ENCODE peak calls at places on chromosomes 3 and 15, in seven cellular contexts. O is heart right ventricle, G is A673, I is PC-9, V is mucosa of descending colon, Z is GM06990, L is heart left ventricle. Y is an unnamed sample.

GRCh38 chr3:141231923-141232861 is 567 bp downstream of the PXYLP1 start:
- DNase-seq in G (peak), V (peak), I (peak), L (peak), Z (peak), O (no peak), Y (peak)

GRCh38 chr15:75161106-75161505 is 40.6 kb upstream of the C15orf39 start:
- DNase-seq in L (no peak), V (no peak), I (no peak), G (no peak), O (no peak), Z (no peak), Y (no peak)

GRCh38 chr3:131543714-131544113 is 40.9 kb upstream of the MRPL3 start:
- DNase-seq in O (peak), G (peak), L (peak), I (peak), Z (no peak), V (peak), Y (no peak)

GRCh38 chr3:188772886-188773285 is 398.9 kb upstream of the TPRG1 start:
- DNase-seq in O (no peak), I (no peak), L (no peak), Z (no peak), V (no peak), G (no peak), Y (no peak)

GRCh38 chr3:16243706-16244490 is 20.8 kb downstream of the DPH3 start:
- DNase-seq in Z (no peak), O (peak), G (peak), L (peak), I (peak), V (no peak), Y (no peak)

GRCh38 chr3:155424041-155424605 is 130.6 kb upstream of the STRIT1 start:
- DNase-seq in O (no peak), G (no peak), I (peak), V (no peak), Z (no peak), L (no peak), Y (no peak)

GRCh38 chr3:189276481-189277190 is 104.9 kb downstream of the TPRG1 start:
- DNase-seq in L (peak), V (no peak), G (peak), I (peak), O (peak), Z (peak), Y (peak)

GRCh38 chr3:130242850-130243569 is 102.5 kb upstream of the COL6A5 start:
- DNase-seq in I (peak), L (no peak), G (peak), V (no peak), Z (no peak), O (no peak), Y (peak)

GRCh38 chr3:70090322-70090913 is 90.9 kb downstream of the SAMMSON start:
- DNase-seq in I (no peak), V (no peak), L (no peak), Z (no peak), O (no peak), G (peak), Y (peak)

GRCh38 chr3:21140785-21141184 is 610.2 kb downstream of the ZNF385D start:
- DNase-seq in L (no peak), I (no peak), V (no peak), G (no peak), Z (no peak), O (no peak), Y (no peak)

GRCh38 chr3:128863560-128863959 is 15.9 kb upstream of the ACAD9 start:
- DNase-seq in Z (no peak), O (no peak), V (no peak), G (no peak), L (no peak), I (no peak), Y (no peak)

GRCh38 chr3:143482106-143483088 is 362.8 kb downstream of the CHST2 start:
- DNase-seq in I (no peak), Z (no peak), V (no peak), O (no peak), L (no peak), G (no peak), Y (peak)

GRCh38 chr3:135412475-135412874 is 553.1 kb upstream of the PPP2R3A start:
- DNase-seq in L (no peak), I (no peak), G (no peak), O (no peak), V (no peak), Z (no peak), Y (no peak)

GRCh38 chr3:52216585-52217408 is 8.6 kb downstream of the TLR9 start:
- DNase-seq in Z (no peak), I (peak), G (no peak), V (peak), L (peak), O (peak), Y (no peak)

GRCh38 chr15:33064878-33065277 is 129.6 kb downstream of the FMN1 start:
- DNase-seq in I (peak), G (no peak), V (no peak), L (no peak), Z (no peak), O (no peak), Y (no peak)

GRCh38 chr3:139756529-139757103 is 78.8 kb upstream of the NMNAT3 start:
- DNase-seq in O (no peak), I (no peak), Z (no peak), G (no peak), V (no peak), L (no peak), Y (no peak)

GRCh38 chr15:67130166-67130565 is 64.8 kb downstream of the SMAD3 start:
- DNase-seq in L (no peak), O (no peak), V (no peak), Z (no peak), G (no peak), I (no peak), Y (no peak)

GRCh38 chr3:29344154-29344553 is 63.3 kb downstream of the RBMS3 start:
- DNase-seq in O (no peak), I (no peak), Z (no peak), V (no peak), L (no peak), G (no peak), Y (no peak)

GRCh38 chr3:100928638-100929428 is 64.4 kb downstream of the ABI3BP start:
- DNase-seq in I (no peak), Z (no peak), G (no peak), L (no peak), O (peak), V (no peak), Y (no peak)

GRCh38 chr15:45611305-45611704 is 23.5 kb upstream of the SQOR start:
- DNase-seq in Z (no peak), G (peak), V (no peak), O (no peak), I (no peak), L (no peak), Y (peak)
- TF ChIP-seq CTCF in Z (peak), G (peak), V (no peak), O (peak), I (peak), L (peak), Y (peak)

GRCh38 chr15:40451497-40452158 is 10.9 kb downstream of the BAHD1 start:
- DNase-seq in V (no peak), I (no peak), L (no peak), G (no peak), Z (no peak), O (no peak), Y (no peak)
- H3K4me3 ChIP-seq in V (no peak), I (no peak), L (no peak), G (no peak), Z (no peak), O (no peak), Y (no peak)

DNA sequence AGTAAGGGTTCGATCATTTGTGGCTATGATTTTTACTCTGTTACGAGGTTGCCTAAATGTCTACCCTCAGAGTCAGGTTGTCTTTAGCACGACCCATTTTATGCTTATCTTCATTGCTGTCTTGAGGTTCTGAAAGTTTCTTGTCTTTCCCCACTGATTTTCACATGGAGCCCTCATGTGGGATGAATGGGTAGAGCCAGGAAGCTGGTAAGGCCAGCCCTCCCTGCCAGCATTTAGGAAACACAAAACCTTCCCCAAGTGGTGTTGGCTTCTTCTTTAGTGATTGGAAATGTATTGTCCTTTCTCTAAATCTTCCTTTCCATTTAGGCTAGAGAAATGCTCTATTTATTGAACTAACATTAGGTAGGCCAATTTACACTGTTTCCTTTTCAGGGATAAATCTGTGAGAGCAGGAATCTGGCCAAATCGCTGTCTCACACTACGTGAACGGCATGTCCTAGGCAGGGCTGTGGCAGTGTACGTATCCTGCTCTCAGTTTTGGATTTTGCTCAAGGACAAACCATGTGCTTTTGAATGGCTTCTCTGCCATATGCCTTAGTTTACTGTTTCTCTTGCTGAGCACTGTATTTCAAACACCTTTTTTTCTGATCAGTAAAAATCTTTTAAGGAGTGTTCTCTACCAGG is 43.7 kb downstream of the MYZAP start:
- DNase-seq in L (peak), I (no peak), Z (no peak), G (no peak), V (no peak), O (peak), Y (no peak)
- TF ChIP-seq CTCF in L (no peak), I (no peak), Z (no peak), G (no peak), V (no peak), O (no peak), Y (no peak)

GRCh38 chr3:125110016-125110875 is 54.4 kb upstream of the HEG1 start:
- DNase-seq in I (peak), O (no peak), V (no peak), L (no peak), G (no peak), Z (no peak), Y (peak)
- H3K4me3 ChIP-seq in I (no peak), O (no peak), V (no peak), L (no peak), G (no peak), Z (no peak), Y (peak)

DNA sequence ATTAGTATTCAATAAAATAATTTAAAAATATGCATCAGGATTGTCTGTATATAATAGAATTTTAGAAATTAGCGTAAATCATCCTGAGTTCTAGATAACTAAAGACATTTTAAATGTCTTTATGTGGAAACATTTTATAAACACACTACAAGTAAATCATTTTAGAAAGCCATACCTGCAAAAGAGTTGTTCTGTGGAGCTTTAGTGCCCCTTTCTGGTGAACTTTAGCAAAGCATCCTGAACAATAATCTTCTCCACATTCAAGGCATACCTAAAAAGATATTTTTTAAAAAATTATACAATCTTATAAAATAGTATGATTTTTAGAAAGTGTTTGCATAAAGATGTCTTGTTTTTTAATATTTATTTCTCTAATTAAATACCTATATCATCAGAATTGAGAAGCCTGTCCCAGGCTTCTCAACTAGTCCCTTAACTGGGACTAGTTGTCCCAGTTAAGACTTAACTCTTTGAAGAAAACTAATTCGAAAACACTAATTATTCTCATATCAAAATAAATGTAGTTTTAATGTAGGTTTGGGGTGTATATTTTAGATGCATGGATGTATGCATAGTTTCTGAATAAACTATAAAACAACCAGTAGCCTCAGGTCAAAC is 29.7 kb downstream of the ZBBX start:
- DNase-seq in I (peak), V (no peak), L (no peak), O (no peak), G (peak), Z (peak), Y (peak)
- TF ChIP-seq CTCF in I (peak), V (no peak), L (peak), O (peak), G (peak), Z (peak), Y (peak)

DNA sequence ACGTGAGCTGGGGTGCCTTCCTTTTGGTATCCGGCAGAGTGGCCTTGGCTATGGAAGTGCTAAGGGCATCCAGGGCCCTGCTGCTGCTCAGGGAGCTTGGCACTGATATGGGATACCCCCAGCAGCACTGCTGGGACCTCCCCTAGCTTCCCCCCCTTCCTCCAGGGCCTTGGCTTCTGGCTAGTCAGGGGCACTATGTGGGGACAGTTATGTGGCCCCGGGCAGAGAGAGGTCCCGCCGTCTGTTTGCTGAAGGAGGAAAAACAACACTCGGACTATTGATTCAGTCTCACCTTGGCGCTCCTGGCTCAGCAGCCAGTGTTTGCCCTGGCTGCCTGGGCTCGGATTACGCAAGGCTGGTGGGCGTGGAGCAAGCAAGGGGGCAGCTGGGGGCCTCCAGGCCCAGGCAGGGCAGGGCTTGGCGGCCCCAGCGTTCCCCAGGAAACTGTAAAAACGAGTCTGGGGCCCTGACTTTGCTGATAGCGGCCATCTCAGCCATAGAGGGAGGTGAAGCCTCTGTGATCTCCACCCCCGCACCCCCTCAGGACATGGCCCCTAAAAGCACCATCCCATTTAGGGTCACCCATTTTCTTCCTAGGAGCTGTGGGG is 5.7 kb downstream of the FURIN start:
- DNase-seq in L (no peak), I (peak), V (no peak), O (no peak), G (no peak), Z (no peak), Y (no peak)
- H3K4me3 ChIP-seq in L (peak), I (no peak), V (no peak), O (peak), G (no peak), Z (no peak), Y (no peak)

GRCh38 chr15:69340243-69340991 is 41.7 kb downstream of the PAQR5 start:
- DNase-seq in V (no peak), G (no peak), L (no peak), Z (no peak), I (no peak), O (no peak), Y (no peak)
- TF ChIP-seq CTCF in V (no peak), G (no peak), L (no peak), Z (no peak), I (no peak), O (no peak), Y (no peak)

DNA sequence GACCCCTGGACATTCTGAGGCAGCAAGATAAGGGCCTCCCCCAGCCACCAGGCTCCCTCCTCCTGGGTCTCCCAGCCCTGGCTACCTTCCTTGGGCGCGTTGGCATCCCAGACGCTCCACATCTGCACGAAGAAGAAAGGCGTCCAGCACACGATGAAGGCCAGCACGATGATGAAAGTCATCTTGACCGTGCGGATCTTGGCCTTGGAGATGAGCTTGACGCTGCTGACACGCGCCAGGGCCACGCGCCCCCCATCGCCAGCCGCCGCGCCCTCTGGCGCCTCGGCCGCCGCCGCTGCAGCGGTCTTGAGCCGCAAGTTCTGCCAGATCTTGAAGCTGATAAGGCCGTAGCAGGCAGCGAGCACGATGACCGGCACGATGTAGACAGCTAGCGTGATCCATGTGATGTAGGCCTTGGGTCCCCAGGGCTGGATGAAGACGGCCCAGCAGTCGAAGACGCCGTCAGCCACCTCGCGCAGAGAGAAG is 2.2 kb downstream of the OXTR start:
- DNase-seq in O (no peak), I (no peak), L (no peak), G (no peak), Z (no peak), V (no peak), Y (no peak)
- H3K4me3 ChIP-seq in O (peak), I (no peak), L (peak), G (no peak), Z (peak), V (no peak), Y (peak)

GRCh38 chr3:94101860-94102259 is 39.0 kb downstream of the NSUN3 start:
- DNase-seq in O (no peak), G (peak), L (no peak), I (no peak), V (no peak), Z (no peak), Y (peak)
- TF ChIP-seq CTCF in O (no peak), G (peak), L (no peak), I (peak), V (no peak), Z (peak), Y (no peak)

GRCh38 chr3:124791639-124792111 is 61.4 kb downstream of the UMPS start:
- DNase-seq in G (no peak), Z (no peak), L (peak), O (peak), I (no peak), V (no peak), Y (peak)

GRCh38 chr3:124796477-124796876 is 66.2 kb downstream of the UMPS start:
- DNase-seq in G (no peak), O (no peak), L (no peak), Z (no peak), V (no peak), I (no peak), Y (no peak)

GRCh38 chr3:124791142-124791541 is 60.9 kb downstream of the UMPS start:
- DNase-seq in G (no peak), I (no peak), L (no peak), O (no peak), V (no peak), Z (no peak), Y (no peak)

GRCh38 chr3:124793054-124793740 is 62.9 kb downstream of the UMPS start:
- DNase-seq in I (peak), O (no peak), G (no peak), L (no peak), Z (no peak), V (no peak), Y (no peak)

DNA sequence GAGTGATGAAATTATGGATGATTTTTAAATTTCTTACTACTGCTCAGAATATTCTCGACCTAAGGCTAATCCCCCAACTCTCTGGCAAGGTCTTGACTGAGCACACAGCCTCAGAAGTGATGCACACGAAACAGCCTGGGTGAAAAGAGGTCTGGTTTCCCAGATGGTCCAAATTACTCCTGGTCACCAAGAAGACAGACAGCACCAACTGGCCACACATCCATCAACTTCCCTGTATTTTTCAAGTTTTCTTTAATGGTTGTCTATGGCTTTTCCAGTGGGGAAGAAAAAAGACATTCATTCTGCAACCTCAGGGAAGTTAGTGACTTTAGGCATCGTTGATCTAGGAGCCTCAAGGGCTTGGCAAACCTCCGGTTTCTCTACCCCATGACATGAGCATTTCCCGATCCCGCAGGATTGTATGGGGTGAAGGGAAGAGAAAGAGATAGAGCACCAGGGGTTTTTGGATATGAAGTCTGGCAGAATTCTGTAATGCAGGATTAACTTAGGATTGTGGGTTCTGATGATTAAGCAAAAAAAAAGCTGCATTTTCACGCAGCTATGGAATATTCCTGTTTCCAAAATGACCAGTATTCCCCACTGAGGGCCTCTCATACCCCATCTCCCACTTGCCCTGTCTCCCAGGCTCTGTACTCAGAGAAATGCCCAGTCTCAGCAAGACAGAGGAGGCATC is 62.2 kb downstream of the UMPS start:
- DNase-seq in L (no peak), Z (no peak), I (no peak), O (no peak), V (no peak), G (no peak), Y (no peak)
- H3K4me3 ChIP-seq in L (no peak), Z (no peak), I (no peak), O (no peak), V (no peak), G (no peak), Y (no peak)